ENCODE peak calls at places on chromosomes 2 and 18, in nine cellular contexts. K is uterus, G is Peyer's patch, T is IMR-90, L is right lobe of liver, H is GM12878, E is stomach, F is heart left ventricle, D is prostate gland. I is an unnamed sample.

GRCh38 chr2:238925816-238926215 is 77.9 kb downstream of the TWIST2 start:
- DNase-seq in K (no peak), G (no peak), T (no peak), L (peak), H (no peak), E (no peak), F (peak), D (no peak), I (no peak)

GRCh38 chr18:3451989-3452749 is 2.2 kb downstream of the TGIF1 start:
- DNase-seq in K (peak), G (peak), T (peak), L (peak), H (no peak), E (peak), F (peak), D (peak), I (no peak)

GRCh38 chr2:107824848-107825563 is 1.7 kb upstream of the RGPD4 start:
- DNase-seq in K (no peak), G (no peak), T (no peak), L (no peak), H (no peak), E (no peak), F (no peak), D (no peak), I (no peak)

GRCh38 chr2:27407798-27408491 is 1.4 kb downstream of the PPM1G start:
- DNase-seq in K (no peak), G (no peak), T (peak), L (no peak), H (no peak), E (no peak), F (no peak), D (peak), I (no peak)

GRCh38 chr2:158733430-158733755 is 61.7 kb upstream of the DAPL1 start:
- DNase-seq in K (no peak), G (no peak), T (no peak), L (no peak), H (no peak), E (no peak), F (no peak), D (no peak), I (no peak)

GRCh38 chr18:70420151-70420898 is 131.5 kb downstream of the SOCS6 start:
- DNase-seq in K (no peak), G (no peak), T (peak), L (no peak), H (no peak), E (no peak), F (no peak), D (no peak), I (no peak)

GRCh38 chr18:61333746-61334490 is 688 bp downstream of the CDH20 start:
- DNase-seq in K (no peak), G (no peak), T (no peak), L (no peak), H (no peak), E (no peak), F (peak), D (no peak), I (no peak)

GRCh38 chr2:20577495-20578235 is 73.2 kb downstream of the HS1BP3 start:
- DNase-seq in K (no peak), G (no peak), T (peak), L (no peak), H (no peak), E (no peak), F (peak), D (peak), I (peak)

GRCh38 chr2:17441055-17441771 is 77.0 kb downstream of the RAD51AP2 start:
- DNase-seq in K (no peak), G (no peak), T (no peak), L (no peak), H (no peak), E (no peak), F (no peak), D (no peak), I (no peak)

GRCh38 chr18:47150824-47151366 is 595 bp upstream of the HDHD2 start:
- DNase-seq in K (no peak), G (no peak), T (no peak), L (peak), H (no peak), E (no peak), F (peak), D (no peak), I (no peak)

GRCh38 chr2:157471078-157471477 is 27.2 kb upstream of the CYTIP start:
- DNase-seq in K (no peak), G (peak), T (no peak), L (no peak), H (no peak), E (no peak), F (no peak), D (no peak), I (no peak)

GRCh38 chr2:157466764-157467163 is 22.9 kb upstream of the CYTIP start:
- DNase-seq in K (no peak), G (no peak), T (no peak), L (no peak), H (no peak), E (no peak), F (no peak), D (no peak), I (no peak)

GRCh38 chr2:157470321-157470720 is 26.4 kb upstream of the CYTIP start:
- DNase-seq in K (no peak), G (no peak), T (no peak), L (no peak), H (peak), E (no peak), F (no peak), D (no peak), I (no peak)

GRCh38 chr2:157465554-157465953 is 21.7 kb upstream of the CYTIP start:
- DNase-seq in K (no peak), G (no peak), T (no peak), L (no peak), H (no peak), E (no peak), F (no peak), D (no peak), I (no peak)

GRCh38 chr2:157468931-157469708 is 25.2 kb upstream of the CYTIP start:
- DNase-seq in K (no peak), G (peak), T (peak), L (no peak), H (peak), E (no peak), F (no peak), D (no peak), I (no peak)
- TF ChIP-seq POLR2A in K (no peak), G (no peak), T (no peak), L (no peak), H (no peak), E (no peak), F (no peak), D (no peak), I (no peak)

DNA sequence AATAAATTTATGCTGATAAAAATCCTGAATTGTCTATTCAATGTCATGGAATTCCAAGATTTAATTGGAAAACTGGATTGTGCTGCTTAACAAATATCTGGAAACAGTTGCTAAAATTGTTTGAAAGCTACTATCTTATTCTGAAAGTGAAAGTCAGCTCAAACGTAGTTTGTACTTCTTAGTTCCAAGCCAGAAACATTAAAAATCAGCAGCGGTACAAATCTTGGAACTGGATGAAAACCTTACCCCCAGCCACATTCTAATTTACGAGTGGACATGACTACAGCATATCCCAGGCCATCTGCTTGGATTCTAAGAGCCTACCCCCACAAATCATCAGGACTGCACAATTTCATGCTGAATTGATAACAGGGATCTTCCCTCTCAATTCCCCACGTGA is 158.6 kb upstream of the NCKAP5 start:
- DNase-seq in K (no peak), G (no peak), T (no peak), L (no peak), H (no peak), E (no peak), F (no peak), D (no peak), I (no peak)
- TF ChIP-seq POLR2A in K (no peak), G (no peak), T (no peak), L (no peak), H (no peak), E (no peak), F (no peak), D (no peak), I (no peak)

GRCh38 chr2:119223521-119224390 is at the start of gene STEAP3:
- DNase-seq in K (peak), G (peak), T (peak), L (peak), H (no peak), E (peak), F (peak), D (peak), I (peak)
- TF ChIP-seq POLR2A in K (peak), G (no peak), T (no peak), L (peak), H (peak), E (no peak), F (no peak), D (peak), I (peak)

GRCh38 chr2:231605607-231606091 is 13.0 kb downstream of the TEX44 start:
- DNase-seq in K (no peak), G (no peak), T (no peak), L (no peak), H (no peak), E (no peak), F (peak), D (no peak), I (no peak)

GRCh38 chr2:231602874-231603467 is 10.3 kb downstream of the TEX44 start:
- DNase-seq in K (no peak), G (no peak), T (no peak), L (no peak), H (no peak), E (no peak), F (no peak), D (no peak), I (no peak)

GRCh38 chr2:231601356-231602229 is 8.9 kb downstream of the TEX44 start:
- DNase-seq in K (peak), G (peak), T (peak), L (peak), H (no peak), E (peak), F (peak), D (peak), I (peak)

GRCh38 chr2:231604685-231605606 is 12.3 kb downstream of the TEX44 start:
- DNase-seq in K (peak), G (peak), T (peak), L (peak), H (peak), E (peak), F (peak), D (peak), I (peak)

DNA sequence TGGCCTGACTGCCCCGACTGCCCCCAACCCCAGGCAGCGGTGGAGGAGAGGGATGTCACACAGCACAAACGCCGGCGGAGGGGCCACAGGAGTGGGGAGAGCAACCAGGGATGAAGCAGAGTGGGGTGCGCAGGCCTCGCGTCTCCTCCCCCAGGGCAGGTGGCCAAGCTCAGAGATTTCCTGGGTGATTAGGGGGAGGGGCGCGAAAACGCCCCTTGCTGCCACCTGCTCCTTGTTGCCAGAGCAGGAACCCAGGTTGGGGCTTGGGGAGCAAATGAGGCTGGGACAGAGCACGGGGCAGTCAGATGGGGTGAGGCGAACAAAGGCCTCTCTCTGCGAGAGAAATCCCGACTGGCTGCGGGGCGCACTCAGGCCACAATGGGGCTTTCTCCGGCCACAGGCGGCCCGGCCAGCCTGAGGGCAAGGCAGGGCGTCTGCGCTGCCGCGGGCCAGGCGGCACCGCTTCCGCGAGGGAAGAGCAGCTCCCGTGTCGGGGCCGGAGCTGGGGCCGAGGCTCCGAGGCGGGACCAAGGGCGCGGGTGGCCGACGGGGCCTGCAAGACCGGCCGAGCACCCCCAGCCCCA is 11.5 kb downstream of the TEX44 start:
- DNase-seq in K (peak), G (peak), T (no peak), L (peak), H (no peak), E (peak), F (peak), D (peak), I (peak)
- TF ChIP-seq POLR2A in K (peak), G (peak), T (peak), L (peak), H (no peak), E (no peak), F (no peak), D (no peak), I (peak)

GRCh38 chr2:98799375-98800329 is 68.7 kb upstream of the MGAT4A start:
- DNase-seq in K (no peak), G (no peak), T (no peak), L (no peak), H (no peak), E (no peak), F (no peak), D (no peak), I (no peak)
- TF ChIP-seq POLR2A in K (no peak), G (no peak), T (no peak), L (no peak), H (no peak), E (no peak), F (no peak), D (no peak), I (no peak)

GRCh38 chr2:12452211-12452610 is 264.5 kb upstream of the TRIB2 start:
- DNase-seq in K (no peak), G (no peak), T (peak), L (no peak), H (no peak), E (no peak), F (no peak), D (no peak), I (no peak)

GRCh38 chr2:12455626-12456025 is 261.1 kb upstream of the TRIB2 start:
- DNase-seq in K (no peak), G (no peak), T (peak), L (no peak), H (no peak), E (no peak), F (no peak), D (no peak), I (no peak)

GRCh38 chr2:12453731-12454130 is 263.0 kb upstream of the TRIB2 start:
- DNase-seq in K (no peak), G (no peak), T (no peak), L (no peak), H (no peak), E (no peak), F (no peak), D (no peak), I (no peak)

GRCh38 chr2:12448846-12449480 is 267.8 kb upstream of the TRIB2 start:
- DNase-seq in K (no peak), G (no peak), T (peak), L (no peak), H (no peak), E (no peak), F (no peak), D (no peak), I (no peak)

GRCh38 chr2:12451726-12452125 is 265.0 kb upstream of the TRIB2 start:
- DNase-seq in K (no peak), G (no peak), T (no peak), L (no peak), H (no peak), E (no peak), F (no peak), D (no peak), I (no peak)
- TF ChIP-seq POLR2A in K (no peak), G (no peak), T (no peak), L (no peak), H (no peak), E (no peak), F (no peak), D (no peak), I (no peak)

GRCh38 chr2:196413821-196414274 is 225.7 kb upstream of the CCDC150 start:
- DNase-seq in K (no peak), G (no peak), T (no peak), L (no peak), H (peak), E (no peak), F (peak), D (no peak), I (no peak)
- TF ChIP-seq POLR2A in K (no peak), G (no peak), T (no peak), L (no peak), H (peak), E (no peak), F (no peak), D (no peak), I (no peak)

GRCh38 chr2:75518638-75519465 is 41.9 kb downstream of the EVA1A start:
- DNase-seq in K (no peak), G (no peak), T (peak), L (peak), H (no peak), E (no peak), F (no peak), D (no peak), I (no peak)

GRCh38 chr2:75522543-75523312 is 38.0 kb downstream of the EVA1A start:
- DNase-seq in K (no peak), G (no peak), T (no peak), L (peak), H (no peak), E (no peak), F (no peak), D (no peak), I (no peak)

GRCh38 chr2:75521225-75521872 is 39.4 kb downstream of the EVA1A start:
- DNase-seq in K (no peak), G (no peak), T (no peak), L (no peak), H (no peak), E (no peak), F (no peak), D (no peak), I (no peak)

GRCh38 chr2:75517562-75518230 is 43.0 kb downstream of the EVA1A start:
- DNase-seq in K (no peak), G (no peak), T (no peak), L (peak), H (no peak), E (no peak), F (no peak), D (no peak), I (no peak)

DNA sequence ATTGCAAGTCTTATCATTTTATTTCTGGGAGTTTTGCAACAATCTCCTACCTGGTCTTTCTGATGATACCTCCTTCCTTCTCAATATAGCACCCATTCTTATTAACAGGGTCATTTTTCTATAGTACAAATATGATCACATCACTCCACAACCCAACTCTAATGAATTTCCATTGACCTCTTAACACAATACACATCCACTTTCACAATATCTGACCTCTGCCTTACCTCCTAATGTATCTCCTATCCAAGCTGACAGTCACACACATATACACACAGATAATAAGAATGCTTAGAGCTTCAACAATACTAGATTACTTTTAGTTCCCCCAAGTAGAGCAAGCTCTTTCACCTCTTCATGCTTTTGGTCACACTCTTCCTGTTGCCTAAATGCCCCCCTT is 40.9 kb downstream of the EVA1A start:
- DNase-seq in K (no peak), G (no peak), T (no peak), L (no peak), H (no peak), E (no peak), F (no peak), D (no peak), I (no peak)
- TF ChIP-seq POLR2A in K (no peak), G (no peak), T (no peak), L (no peak), H (no peak), E (no peak), F (no peak), D (no peak), I (no peak)

GRCh38 chr2:71467180-71467815 is 13.9 kb downstream of the DYSF start:
- DNase-seq in K (no peak), G (no peak), T (no peak), L (no peak), H (no peak), E (no peak), F (no peak), D (no peak), I (no peak)

GRCh38 chr2:71465356-71465755 is 12.0 kb downstream of the DYSF start:
- DNase-seq in K (no peak), G (no peak), T (no peak), L (no peak), H (no peak), E (no peak), F (no peak), D (no peak), I (no peak)

GRCh38 chr2:71468279-71469015 is 15.1 kb downstream of the DYSF start:
- DNase-seq in K (no peak), G (no peak), T (no peak), L (no peak), H (no peak), E (no peak), F (no peak), D (no peak), I (no peak)

GRCh38 chr2:71465961-71466300 is 12.6 kb downstream of the DYSF start:
- DNase-seq in K (no peak), G (no peak), T (no peak), L (no peak), H (no peak), E (no peak), F (no peak), D (no peak), I (no peak)

DNA sequence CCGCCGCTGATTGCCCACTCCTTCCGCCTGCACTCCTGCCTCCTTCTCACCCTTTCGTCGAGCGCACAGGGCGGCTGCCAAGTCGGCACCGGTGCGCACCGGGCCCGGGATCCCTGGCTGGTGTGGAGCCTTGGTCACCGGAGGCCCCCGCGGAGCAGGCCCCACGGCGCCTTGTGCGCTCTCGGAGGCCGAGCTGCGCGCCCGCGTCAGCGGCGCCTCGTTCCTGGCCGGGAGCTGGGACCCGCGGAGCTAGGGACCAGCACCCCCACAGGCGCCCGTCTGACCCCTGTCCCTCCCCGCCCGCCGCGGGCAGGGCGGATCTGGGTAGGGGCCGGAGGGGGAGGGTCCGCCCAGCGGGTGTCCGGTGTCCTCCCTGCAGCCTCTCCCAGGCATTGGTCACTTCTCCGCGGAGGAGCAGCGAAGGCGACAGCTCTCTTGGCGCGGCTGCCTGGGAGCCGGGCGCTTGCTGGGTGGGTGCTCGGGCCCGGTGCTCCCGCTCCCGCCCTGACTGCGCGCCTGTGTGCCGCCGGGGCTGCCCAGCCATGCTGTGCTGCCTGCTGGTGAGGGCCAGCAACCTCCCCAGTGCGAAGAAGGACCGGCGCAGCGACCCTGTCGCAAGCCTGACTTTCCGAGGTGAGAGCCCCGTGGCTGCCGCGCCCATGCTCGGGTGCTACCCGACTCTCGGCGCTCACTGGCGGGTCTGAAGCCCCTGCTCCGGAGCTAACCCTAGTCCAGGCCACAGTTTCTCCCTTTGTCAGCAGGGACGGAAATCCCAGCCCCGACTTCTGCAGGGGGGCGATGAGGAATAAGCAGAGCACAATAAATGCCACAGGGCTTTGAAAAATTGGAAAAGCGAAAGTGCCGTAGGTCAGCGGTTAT is 13.2 kb downstream of the DYSF start:
- DNase-seq in K (no peak), G (no peak), T (no peak), L (peak), H (no peak), E (no peak), F (peak), D (no peak), I (peak)
- TF ChIP-seq POLR2A in K (no peak), G (no peak), T (no peak), L (peak), H (no peak), E (no peak), F (no peak), D (no peak), I (peak)

DNA sequence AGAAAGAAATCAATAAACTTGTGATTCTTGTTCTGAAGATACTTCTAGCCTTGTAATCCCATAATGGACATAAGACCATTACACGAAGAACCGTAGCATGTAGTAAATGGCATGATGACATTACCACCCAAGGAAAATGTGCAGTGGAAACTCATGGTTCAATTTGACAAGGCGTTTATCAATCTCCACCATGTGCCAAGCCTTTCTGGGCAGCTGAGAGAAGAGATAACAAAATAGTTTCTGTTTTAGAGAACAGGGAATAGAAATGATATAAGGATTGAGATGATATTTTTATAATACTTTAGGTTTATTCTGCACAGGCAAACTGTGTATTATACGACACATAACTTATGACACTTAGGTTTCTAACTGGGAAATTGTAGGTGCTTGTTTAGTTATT is 19.2 kb downstream of the ABI2 start:
- DNase-seq in K (no peak), G (no peak), T (no peak), L (no peak), H (no peak), E (no peak), F (no peak), D (no peak), I (no peak)
- TF ChIP-seq POLR2A in K (no peak), G (no peak), T (no peak), L (no peak), H (no peak), E (no peak), F (no peak), D (no peak), I (no peak)